ENCODE peak calls at places on chromosomes 11 and 22, in nine cellular contexts. L is kidney, G is cardiac muscle cell, R is HFF-Myc, B is DND-41, K is endodermal cell, Z is colonic mucosa, O is BE2C, I is lung. J is an unnamed sample.

GRCh38 chr22:30314918-30315317 is 11.8 kb downstream of the TBC1D10A start:
- DNase-seq in L (no peak), G (no peak), R (no peak), B (no peak), K (no peak), Z (no peak), O (no peak), I (no peak), J (no peak)

GRCh38 chr11:103829596-103829995 is 206.8 kb upstream of the DDI1 start:
- DNase-seq in L (no peak), G (no peak), R (no peak), B (no peak), K (no peak), Z (no peak), O (no peak), I (no peak), J (no peak)

GRCh38 chr11:30585892-30586250 is 282 bp downstream of the MPPED2 start:
- DNase-seq in L (peak; percentile 75), G (peak; percentile 9), R (no peak), B (no peak), K (no peak), Z (peak; percentile 17), O (no peak), I (no peak), J (no peak)

GRCh38 chr11:109785714-109786113 is 307.5 kb upstream of the ZC3H12C start:
- DNase-seq in L (no peak), G (peak; percentile 12), R (no peak), B (no peak), K (no peak), Z (no peak), O (no peak), I (no peak), J (peak; percentile 31)

GRCh38 chr11:65810046-65810868 is 23.4 kb downstream of the OVOL1 start:
- DNase-seq in L (peak; percentile 52), G (no peak), R (no peak), B (no peak), K (no peak), Z (no peak), O (no peak), I (no peak), J (no peak)

GRCh38 chr11:100753144-100753543 is 66.1 kb downstream of the ARHGAP42 start:
- DNase-seq in L (no peak), G (no peak), R (no peak), B (no peak), K (peak; percentile 87), Z (peak; percentile 41), O (no peak), I (no peak), J (no peak)

GRCh38 chr22:25956801-25957200 is 212.5 kb upstream of the SEZ6L start:
- DNase-seq in L (no peak), G (no peak), R (no peak), B (no peak), K (no peak), Z (no peak), O (peak; percentile 26), I (no peak), J (no peak)

GRCh38 chr11:63510360-63511130 is 4.7 kb downstream of the LGALS12 start:
- DNase-seq in L (no peak), G (peak; percentile 83), R (no peak), B (no peak), K (no peak), Z (no peak), O (no peak), I (no peak), J (peak; percentile 53)

GRCh38 chr11:132983289-132983688 is 549.0 kb downstream of the OPCML start:
- DNase-seq in L (no peak), G (no peak), R (no peak), B (no peak), K (no peak), Z (no peak), O (no peak), I (no peak), J (no peak)

GRCh38 chr11:126190792-126191191 is 20.7 kb downstream of the RPUSD4 start:
- DNase-seq in L (no peak), G (no peak), R (no peak), B (no peak), K (no peak), Z (no peak), O (peak; percentile 62), I (no peak), J (no peak)

GRCh38 chr11:66020618-66021357 is 5.5 kb downstream of the CATSPER1 start:
- DNase-seq in L (no peak), G (peak; percentile 64), R (no peak), B (no peak), K (no peak), Z (no peak), O (peak; percentile 42), I (peak; percentile 44), J (peak; percentile 66)

GRCh38 chr11:78449866-78450265 is 32.2 kb upstream of the GAB2 start:
- DNase-seq in L (no peak), G (no peak), R (no peak), B (no peak), K (no peak), Z (no peak), O (no peak), I (no peak), J (peak; percentile 13)

GRCh38 chr11:94586546-94586945 is 19.4 kb downstream of the PIWIL4 start:
- DNase-seq in L (no peak), G (no peak), R (no peak), B (no peak), K (no peak), Z (no peak), O (no peak), I (no peak), J (no peak)

GRCh38 chr11:114416441-114416928 is 16.0 kb downstream of the RBM7 start:
- DNase-seq in L (no peak), G (peak; percentile 83), R (no peak), B (no peak), K (no peak), Z (no peak), O (no peak), I (no peak), J (peak; percentile 42)

GRCh38 chr22:46077669-46078099 is 72.6 kb upstream of the PPARA start:
- DNase-seq in L (peak; percentile 46), G (no peak), R (no peak), B (no peak), K (no peak), Z (no peak), O (peak; percentile 32), I (no peak), J (no peak)

GRCh38 chr22:46076651-46077339 is 73.5 kb upstream of the PPARA start:
- DNase-seq in L (peak; percentile 77), G (peak; percentile 65), R (no peak), B (no peak), K (no peak), Z (no peak), O (peak; percentile 57), I (peak; percentile 57), J (peak; percentile 59)

GRCh38 chr22:46074771-46075551 is 75.4 kb upstream of the PPARA start:
- DNase-seq in L (peak; percentile 76), G (no peak), R (no peak), B (no peak), K (no peak), Z (no peak), O (peak; percentile 35), I (no peak), J (no peak)

GRCh38 chr22:46073683-46074504 is 76.4 kb upstream of the PPARA start:
- DNase-seq in L (peak; percentile 74), G (peak; percentile 59), R (no peak), B (peak; percentile 25), K (no peak), Z (no peak), O (peak; percentile 59), I (no peak), J (peak; percentile 49)

GRCh38 chr22:46075764-46076531 is 74.4 kb upstream of the PPARA start:
- DNase-seq in L (peak; percentile 70), G (no peak), R (no peak), B (no peak), K (no peak), Z (no peak), O (peak; percentile 24), I (no peak), J (no peak)
- H3K4me3 ChIP-seq in L (peak overlapping the region; percentile 81), G (no peak overlapping the region), R (peak overlapping the region; percentile 69), B (no peak overlapping the region), K (no peak overlapping the region), Z (peak overlapping the region; percentile 8), O (peak overlapping the region; percentile 90), I (peak overlapping the region; percentile 31), J (peak overlapping the region; percentile 77)

GRCh38 chr11:72602250-72602904 is 71.8 kb downstream of the PDE2A start:
- DNase-seq in L (no peak), G (no peak), R (no peak), B (no peak), K (no peak), Z (no peak), O (no peak), I (no peak), J (no peak)

GRCh38 chr11:72598466-72598865 is 75.8 kb downstream of the PDE2A start:
- DNase-seq in L (no peak), G (no peak), R (no peak), B (no peak), K (no peak), Z (no peak), O (no peak), I (no peak), J (no peak)

GRCh38 chr11:72599325-72600117 is 74.7 kb downstream of the PDE2A start:
- DNase-seq in L (no peak), G (no peak), R (no peak), B (no peak), K (peak; percentile 63), Z (no peak), O (no peak), I (no peak), J (no peak)

GRCh38 chr11:72600557-72600956 is 73.7 kb downstream of the PDE2A start:
- DNase-seq in L (no peak), G (no peak), R (no peak), B (no peak), K (no peak), Z (no peak), O (no peak), I (no peak), J (no peak)

GRCh38 chr11:72598901-72599300 is 75.3 kb downstream of the PDE2A start:
- DNase-seq in L (no peak), G (peak; percentile 63), R (no peak), B (no peak), K (peak; percentile 86), Z (peak; percentile 30), O (peak; percentile 52), I (no peak), J (peak; percentile 60)
- TF ChIP-seq CTCF in L (peak; percentile 52), G (peak; percentile 62), R (peak; percentile 34), B (no peak), K (peak; percentile 83), Z (no peak), O (peak; percentile 55), I (peak; percentile 27), J (peak; percentile 64)

DNA sequence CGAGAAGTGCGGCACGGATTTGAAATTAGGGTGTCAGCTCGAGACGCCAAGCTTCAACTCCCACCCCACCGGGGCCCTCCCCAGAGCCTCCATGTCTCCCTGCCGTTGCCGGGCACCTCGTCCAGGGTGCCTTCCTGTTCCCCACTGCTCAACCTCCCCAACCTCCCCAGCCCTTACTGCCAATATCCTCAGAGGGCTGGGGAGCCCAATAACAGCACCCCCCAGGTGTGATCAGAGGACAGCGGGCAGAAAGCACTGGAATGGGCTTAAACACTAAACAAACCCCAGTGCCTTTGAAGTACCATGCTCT is 1336.4 kb downstream of the TBC1D22A start:
- DNase-seq in L (no peak), G (no peak), R (no peak), B (peak; percentile 69), K (peak; percentile 14), Z (no peak), O (no peak), I (no peak), J (no peak)
- H3K4me3 ChIP-seq in L (no peak overlapping the region), G (no peak overlapping the region), R (no peak overlapping the region), B (peak overlapping the region; percentile 43), K (no peak overlapping the region), Z (no peak overlapping the region), O (no peak overlapping the region), I (no peak overlapping the region), J (no peak overlapping the region)

GRCh38 chr11:76380977-76381719 is at the start of the genes GVQW3 and THAP12:
- DNase-seq in L (peak; percentile 99), G (peak; percentile 99), R (peak; percentile 78), B (peak; percentile 97), K (peak; percentile 98), Z (peak; percentile 97), O (peak; percentile 99), I (peak; percentile 98), J (peak; percentile 98)
- TF ChIP-seq CTCF in L (peak; percentile 16), G (no peak), R (no peak), B (peak; percentile 66), K (no peak), Z (no peak), O (no peak), I (no peak), J (no peak)